ENCODE peak calls at places on chromosomes 2 and 18, in six cellular contexts. H is WTC11, Q is breast epithelium, Y is pancreas, Z is astrocyte of the spinal cord, V is lower leg skin. W is an unnamed sample.

GRCh38 chr18:44423826-44424225 is 256.9 kb upstream of the SETBP1 start:
- DNase-seq in H (no peak), Q (no peak), Y (no peak), V (no peak), Z (no peak), W (no peak)

GRCh38 chr2:19349911-19350677 is 8.3 kb downstream of the OSR1 start:
- DNase-seq in H (peak), Y (peak), V (no peak), Q (no peak), Z (peak), W (no peak)

GRCh38 chr2:69335291-69335690 is 51.7 kb downstream of the GFPT1 start:
- DNase-seq in Y (no peak), Z (no peak), V (no peak), H (no peak), Q (no peak), W (no peak)

GRCh38 chr2:209771474-209772292 is at the start of gene UNC80:
- DNase-seq in Y (peak), V (no peak), Z (peak), Q (peak), H (peak), W (peak)

GRCh38 chr18:77099501-77100370 is 32.8 kb downstream of the MBP start:
- DNase-seq in H (no peak), Y (no peak), Z (no peak), Q (no peak), V (no peak), W (no peak)

GRCh38 chr2:170298115-170298514 is 120.2 kb downstream of the MYO3B start:
- DNase-seq in Y (no peak), H (no peak), V (no peak), Z (no peak), Q (no peak), W (no peak)

GRCh38 chr2:158716091-158716815 is 78.9 kb upstream of the DAPL1 start:
- DNase-seq in V (no peak), Q (no peak), Z (no peak), H (no peak), Y (no peak), W (no peak)

GRCh38 chr2:36337354-36337753 is 18.2 kb upstream of the CRIM1 start:
- DNase-seq in H (no peak), Q (no peak), V (no peak), Z (no peak), Y (no peak), W (no peak)

GRCh38 chr18:80112623-80113248 is 3.7 kb downstream of the ADNP2 start:
- DNase-seq in Q (no peak), Y (no peak), V (no peak), Z (no peak), H (no peak), W (no peak)

GRCh38 chr2:104033399-104033798 is 820.5 kb upstream of the POU3F3 start:
- DNase-seq in V (no peak), H (no peak), Q (no peak), Z (peak), Y (no peak), W (no peak)

GRCh38 chr2:116718451-116718850 is 1096.0 kb upstream of the DDX18 start:
- DNase-seq in Q (no peak), Y (no peak), H (no peak), V (no peak), Z (peak), W (no peak)

GRCh38 chr18:35441857-35442595 is 55.7 kb downstream of the INO80C start:
- DNase-seq in Q (peak), Z (peak), H (no peak), Y (no peak), V (no peak), W (no peak)

GRCh38 chr2:103788346-103788745 is 1026.5 kb downstream of the TMEM182 start:
- DNase-seq in H (no peak), V (no peak), Y (no peak), Q (no peak), Z (peak), W (no peak)

GRCh38 chr2:7377861-7378569 is 460.8 kb downstream of the RNF144A start:
- DNase-seq in H (peak), V (no peak), Y (peak), Z (no peak), Q (peak), W (no peak)

GRCh38 chr2:141728886-141729285 is 401.9 kb downstream of the LRP1B start:
- DNase-seq in Z (no peak), V (no peak), H (no peak), Y (no peak), Q (no peak), W (no peak)

GRCh38 chr18:56738184-56738583 is 87.0 kb downstream of the WDR7 start:
- DNase-seq in Y (no peak), Q (no peak), Z (no peak), V (no peak), H (no peak), W (no peak)

GRCh38 chr2:152031747-152032146 is 67.1 kb downstream of the CACNB4 start:
- DNase-seq in Z (no peak), V (no peak), Y (no peak), Q (no peak), H (no peak), W (no peak)

GRCh38 chr2:19865151-19865550 is 36.6 kb downstream of the TTC32 start:
- DNase-seq in H (no peak), V (no peak), Q (no peak), Y (no peak), Z (no peak), W (no peak)

GRCh38 chr2:209476367-209477191 is 52.7 kb downstream of the MAP2 start:
- DNase-seq in H (no peak), Y (peak), V (no peak), Z (peak), Q (no peak), W (no peak)

GRCh38 chr2:211833582-211834279 is 704.9 kb downstream of the ERBB4 start:
- DNase-seq in Y (no peak), Q (no peak), H (no peak), V (no peak), Z (no peak), W (no peak)

GRCh38 chr2:111186933-111187332 is 66.2 kb downstream of the BCL2L11 start:
- DNase-seq in H (no peak), V (no peak), Q (no peak), Y (no peak), Z (no peak), W (no peak)

GRCh38 chr2:172089005-172089504 is 3.7 kb downstream of the DLX1 start:
- DNase-seq in H (no peak), Z (no peak), Y (no peak), Q (no peak), V (no peak), W (no peak)

GRCh38 chr2:172089633-172090032 is 4.3 kb downstream of the DLX1 start:
- DNase-seq in V (peak), H (no peak), Q (no peak), Z (no peak), Y (no peak), W (no peak)

GRCh38 chr2:172091626-172092566 is 6.6 kb downstream of the DLX1 start:
- DNase-seq in V (no peak), Z (no peak), H (no peak), Q (no peak), Y (no peak), W (no peak)

GRCh38 chr2:172090947-172091625 is 5.8 kb downstream of the DLX1 start:
- DNase-seq in Y (no peak), Z (no peak), Q (no peak), H (no peak), V (peak), W (no peak)

GRCh38 chr2:172090044-172090946 is 5.0 kb downstream of the DLX1 start:
- DNase-seq in V (no peak), Y (no peak), H (peak), Q (no peak), Z (no peak), W (no peak)
- TF ChIP-seq CTCF in V (no peak), Y (no peak), H (no peak), Q (no peak), Z (no peak), W (no peak)

GRCh38 chr18:53698907-53699306 is 525.6 kb downstream of the MBD2 start:
- DNase-seq in Y (no peak), V (no peak), Z (peak), Q (no peak), H (peak), W (no peak)
- TF ChIP-seq CTCF in Y (peak), V (no peak), Z (peak), Q (no peak), H (peak), W (peak)

GRCh38 chr18:7735194-7735593 is 168.1 kb downstream of the PTPRM start:
- DNase-seq in Y (no peak), Z (no peak), Q (no peak), V (no peak), H (no peak), W (no peak)
- TF ChIP-seq CTCF in Y (no peak), Z (peak), Q (no peak), V (no peak), H (no peak), W (peak)

DNA sequence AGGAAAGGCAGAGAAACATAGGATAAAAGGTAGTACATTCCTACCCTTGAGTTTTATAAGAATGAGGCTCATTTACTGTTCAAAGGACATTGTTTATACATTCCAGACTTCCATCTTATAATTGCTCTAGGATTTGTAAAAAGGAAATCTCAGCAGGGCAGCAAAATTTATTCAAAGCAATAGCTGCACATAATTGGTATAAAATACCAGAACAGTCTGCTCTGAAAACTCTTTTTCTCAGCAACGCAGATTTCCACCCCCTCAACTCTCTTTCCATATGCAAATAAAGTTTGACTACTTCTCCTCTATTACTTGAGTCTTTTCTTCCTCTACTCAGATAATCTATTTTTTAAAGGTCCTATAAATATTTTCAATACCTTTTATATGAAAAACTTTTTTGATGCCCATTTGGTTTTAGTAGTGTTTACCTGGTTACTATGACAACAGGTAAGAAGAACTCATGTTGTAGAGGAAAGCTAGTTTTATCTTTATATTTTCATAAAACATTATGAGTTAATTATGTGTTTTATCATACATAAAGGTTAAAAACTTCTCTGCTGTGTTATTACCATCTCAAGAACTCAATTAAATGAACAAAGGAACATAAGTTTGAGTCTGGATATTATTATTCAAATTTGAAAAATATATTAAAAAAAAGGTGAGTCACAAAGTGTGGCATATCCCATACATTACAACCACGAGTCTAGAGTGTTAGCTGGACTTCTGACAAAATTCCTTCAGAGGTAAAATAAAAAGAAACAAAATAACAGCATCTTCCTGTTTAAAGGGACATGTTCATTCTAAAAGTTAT is 19.9 kb downstream of the RBMS1 start:
- DNase-seq in Q (no peak), H (no peak), V (no peak), Z (no peak), Y (no peak), W (no peak)
- TF ChIP-seq CTCF in Q (no peak), H (no peak), V (no peak), Z (no peak), Y (no peak), W (no peak)

GRCh38 chr2:237132799-237133198 is 47.1 kb downstream of the COPS8 start:
- DNase-seq in H (peak), Z (no peak), Y (no peak), Q (no peak), V (peak), W (no peak)
- TF ChIP-seq CTCF in H (peak), Z (peak), Y (no peak), Q (no peak), V (no peak), W (peak)

GRCh38 chr18:45935591-45936335 is 31.4 kb downstream of the EPG5 start:
- DNase-seq in Y (no peak), Q (no peak), Z (peak), V (no peak), H (no peak), W (no peak)
- TF ChIP-seq CTCF in Y (no peak), Q (no peak), Z (no peak), V (no peak), H (no peak), W (no peak)

GRCh38 chr2:206245178-206245778 is 29.2 kb upstream of the ZDBF2 start:
- DNase-seq in Z (no peak), Q (no peak), H (no peak), V (no peak), Y (no peak), W (no peak)

GRCh38 chr2:206253125-206253787 is 21.2 kb upstream of the ZDBF2 start:
- DNase-seq in V (no peak), Y (no peak), Z (no peak), H (no peak), Q (no peak), W (no peak)

GRCh38 chr2:206255003-206255402 is 19.5 kb upstream of the ZDBF2 start:
- DNase-seq in Y (no peak), Q (no peak), H (peak), V (no peak), Z (no peak), W (no peak)

DNA sequence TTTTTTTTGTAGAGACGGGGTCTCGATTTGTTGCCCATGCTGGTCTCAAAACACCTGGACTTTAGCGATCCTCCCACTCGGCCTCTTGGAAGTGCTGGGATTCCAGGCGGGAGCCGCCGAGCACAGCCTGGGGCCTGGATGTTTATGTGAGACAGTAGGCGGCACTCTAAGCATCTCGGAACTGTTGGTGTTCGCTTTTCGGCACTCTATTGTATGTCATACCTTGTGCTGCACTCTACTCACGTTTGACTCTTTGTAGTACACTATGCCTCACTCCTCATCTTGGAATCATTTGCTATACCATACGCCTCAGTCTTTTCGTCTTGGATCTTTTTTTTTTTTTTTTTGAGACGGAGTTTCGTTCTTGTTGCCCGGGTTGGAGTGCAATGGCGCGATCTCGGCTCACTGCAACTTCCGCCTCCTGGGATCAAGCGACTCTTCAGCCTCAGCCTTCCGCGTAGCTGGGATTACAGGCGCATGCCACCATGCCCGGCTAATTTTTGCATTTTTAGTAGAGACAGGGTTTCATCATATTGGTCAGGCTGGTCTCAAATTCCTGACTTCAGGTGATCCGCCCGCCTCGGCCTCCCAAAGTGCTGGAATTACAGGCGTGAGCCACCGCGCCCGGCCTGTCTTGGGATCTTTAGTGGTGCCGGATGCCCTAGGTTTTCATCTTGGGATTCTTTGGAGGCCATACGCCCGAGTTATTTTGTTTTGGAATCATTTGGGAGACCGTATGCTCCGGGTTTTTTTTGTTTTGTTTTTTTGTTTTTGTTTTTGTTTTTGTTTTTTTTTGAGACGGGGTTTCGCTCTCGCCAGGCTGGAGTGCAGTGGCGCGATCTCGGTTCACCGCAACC is 24.2 kb upstream of the ZDBF2 start:
- DNase-seq in Z (no peak), V (no peak), H (peak), Q (no peak), Y (no peak), W (no peak)
- TF ChIP-seq CTCF in Z (peak), V (no peak), H (no peak), Q (no peak), Y (no peak), W (no peak)

GRCh38 chr2:98935111-98935770 is 784 bp downstream of the CRACDL start:
- DNase-seq in Y (no peak), H (no peak), Q (no peak), V (no peak), Z (no peak), W (no peak)

GRCh38 chr2:98935777-98936132 is 270 bp downstream of the CRACDL start:
- DNase-seq in H (no peak), Z (no peak), V (no peak), Q (no peak), Y (no peak), W (no peak)

GRCh38 chr2:98936917-98937351 is 909 bp upstream of the CRACDL start:
- DNase-seq in H (peak), Y (no peak), V (no peak), Z (no peak), Q (no peak), W (no peak)

GRCh38 chr2:98937906-98938305 is 1.9 kb upstream of the CRACDL start:
- DNase-seq in Q (no peak), H (no peak), V (no peak), Y (no peak), Z (no peak), W (no peak)

GRCh38 chr2:98936133-98936916 is at the start of gene CRACDL:
- DNase-seq in V (no peak), H (peak), Z (no peak), Y (peak), Q (no peak), W (no peak)
- TF ChIP-seq CTCF in V (no peak), H (no peak), Z (no peak), Y (no peak), Q (no peak), W (peak)

GRCh38 chr2:12302140-12302539 is 414.6 kb upstream of the TRIB2 start:
- DNase-seq in V (no peak), Z (no peak), Y (no peak), Q (no peak), H (no peak), W (no peak)

GRCh38 chr2:12304494-12305228 is 412.1 kb upstream of the TRIB2 start:
- DNase-seq in Z (peak), H (no peak), V (no peak), Q (no peak), Y (no peak), W (no peak)

GRCh38 chr2:12302691-12303090 is 414.0 kb upstream of the TRIB2 start:
- DNase-seq in Z (no peak), Y (no peak), Q (no peak), H (no peak), V (no peak), W (no peak)

GRCh38 chr2:12300927-12301326 is 415.8 kb upstream of the TRIB2 start:
- DNase-seq in H (no peak), V (no peak), Y (no peak), Q (no peak), Z (no peak), W (no peak)

DNA sequence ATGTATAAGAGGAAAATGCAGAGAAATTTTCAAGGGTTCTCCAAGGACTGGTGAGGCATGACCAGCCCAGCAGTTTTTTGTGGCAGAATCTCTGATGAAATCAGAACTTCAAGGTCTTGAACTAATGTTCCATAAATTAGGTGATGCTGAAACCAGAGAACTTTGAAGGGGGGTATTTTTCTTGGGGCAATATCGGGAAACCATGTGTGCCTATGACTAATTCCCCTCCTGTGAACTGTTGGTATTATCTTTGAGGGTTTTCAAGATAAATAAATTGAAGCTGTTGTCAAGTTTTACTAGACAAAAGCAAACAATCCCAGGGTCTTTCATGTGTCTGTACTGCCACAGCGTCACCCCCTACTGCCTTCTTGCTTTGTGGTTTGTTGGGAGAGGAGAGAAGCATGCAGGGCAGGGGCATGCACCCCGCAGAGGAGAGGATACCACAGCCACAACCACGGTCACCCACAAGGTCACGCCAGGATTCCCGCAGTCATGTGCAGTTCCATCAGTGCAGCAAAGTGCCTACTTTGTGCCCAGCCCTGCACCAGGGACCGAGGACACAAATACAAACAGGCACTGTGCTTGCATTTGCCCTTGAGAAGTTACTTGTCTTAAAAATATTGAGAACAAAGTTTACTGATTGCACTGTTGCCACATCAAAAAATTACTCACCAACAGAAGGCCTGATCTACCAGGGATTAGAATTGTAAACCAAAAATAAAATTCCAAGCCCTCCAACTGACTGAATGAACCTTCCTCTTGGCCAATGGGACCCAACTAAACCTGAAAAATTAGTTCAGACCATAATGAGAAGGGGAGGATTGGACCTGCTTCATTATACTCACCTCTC is 413.3 kb upstream of the TRIB2 start:
- DNase-seq in V (no peak), Y (no peak), Q (no peak), Z (peak), H (no peak), W (no peak)
- TF ChIP-seq CTCF in V (no peak), Y (no peak), Q (no peak), Z (no peak), H (no peak), W (no peak)

W was measured in type B pancreatic cell.